ENCODE peak calls at places on chromosomes 4 and X, in six cellular contexts. One of them, this sample, is unnamed.
A peak's percentile ranks its signal among the peaks of the same experiment; 100 is the strongest.

GRCh38 chr4:15982833-15983528 is 20.0 kb upstream of the FGFBP2 start:
- DNase-seq in activated CD4-positive, alpha-beta T cell treated with anti-CD3 and anti-CD28 coated beads, Interleukin-2, amount 50 U/mL, for 24 hours: no peak
- DNase-seq in activated CD4-positive, alpha-beta memory T cell treated with anti-CD3 and anti-CD28 coated beads, Interleukin-2, amount 10 ng/mL, durations not matched to agents 7 days and 5 days: no peak
- DNase-seq in NCI-H446 treated with DMSO at 0.1 percent for 48 hours: no peak
- DNase-seq in AG04450: no peak
- DNase-seq in CD4-positive, alpha-beta T cell: no peak
- DNase-seq in this sample: no peak

GRCh38 chr4:173924561-173924960 is 358.9 kb downstream of the FBXO8 start:
- DNase-seq in activated CD4-positive, alpha-beta T cell treated with anti-CD3 and anti-CD28 coated beads, Interleukin-2, amount 50 U/mL, for 24 hours: no peak
- DNase-seq in activated CD4-positive, alpha-beta memory T cell treated with anti-CD3 and anti-CD28 coated beads, Interleukin-2, amount 10 ng/mL, durations not matched to agents 7 days and 5 days: no peak
- DNase-seq in NCI-H446 treated with DMSO at 0.1 percent for 48 hours: no peak
- DNase-seq in AG04450: no peak
- DNase-seq in CD4-positive, alpha-beta T cell: no peak
- DNase-seq in this sample: no peak

GRCh38 chrX:111411591-111412371 is at the start of gene DCX:
- DNase-seq in activated CD4-positive, alpha-beta T cell treated with anti-CD3 and anti-CD28 coated beads, Interleukin-2, amount 50 U/mL, for 24 hours: no peak
- DNase-seq in activated CD4-positive, alpha-beta memory T cell treated with anti-CD3 and anti-CD28 coated beads, Interleukin-2, amount 10 ng/mL, durations not matched to agents 7 days and 5 days: no peak
- DNase-seq in NCI-H446 treated with DMSO at 0.1 percent for 48 hours: peak; percentile 29
- DNase-seq in AG04450: no peak
- DNase-seq in CD4-positive, alpha-beta T cell: no peak
- DNase-seq in this sample: no peak

GRCh38 chr4:61201562-61202099 is 1.5 kb downstream of the ADGRL3 start:
- DNase-seq in activated CD4-positive, alpha-beta T cell treated with anti-CD3 and anti-CD28 coated beads, Interleukin-2, amount 50 U/mL, for 24 hours: no peak
- DNase-seq in activated CD4-positive, alpha-beta memory T cell treated with anti-CD3 and anti-CD28 coated beads, Interleukin-2, amount 10 ng/mL, durations not matched to agents 7 days and 5 days: no peak
- DNase-seq in NCI-H446 treated with DMSO at 0.1 percent for 48 hours: no peak
- DNase-seq in AG04450: no peak
- DNase-seq in CD4-positive, alpha-beta T cell: no peak
- DNase-seq in this sample: no peak

GRCh38 chr4:99998062-99998880 is 48.2 kb upstream of the H2AZ1 start:
- DNase-seq in activated CD4-positive, alpha-beta T cell treated with anti-CD3 and anti-CD28 coated beads, Interleukin-2, amount 50 U/mL, for 24 hours: no peak
- DNase-seq in activated CD4-positive, alpha-beta memory T cell treated with anti-CD3 and anti-CD28 coated beads, Interleukin-2, amount 10 ng/mL, durations not matched to agents 7 days and 5 days: no peak
- DNase-seq in NCI-H446 treated with DMSO at 0.1 percent for 48 hours: peak; percentile 47
- DNase-seq in AG04450: no peak
- DNase-seq in CD4-positive, alpha-beta T cell: no peak
- DNase-seq in this sample: no peak

GRCh38 chr4:20408596-20408995 is 156.9 kb downstream of the SLIT2 start:
- DNase-seq in activated CD4-positive, alpha-beta T cell treated with anti-CD3 and anti-CD28 coated beads, Interleukin-2, amount 50 U/mL, for 24 hours: no peak
- DNase-seq in activated CD4-positive, alpha-beta memory T cell treated with anti-CD3 and anti-CD28 coated beads, Interleukin-2, amount 10 ng/mL, durations not matched to agents 7 days and 5 days: no peak
- DNase-seq in NCI-H446 treated with DMSO at 0.1 percent for 48 hours: peak; percentile 9
- DNase-seq in AG04450: no peak
- DNase-seq in CD4-positive, alpha-beta T cell: no peak
- DNase-seq in this sample: no peak

GRCh38 chr4:2870098-2870497 is 26.5 kb downstream of the ADD1 start:
- DNase-seq in activated CD4-positive, alpha-beta T cell treated with anti-CD3 and anti-CD28 coated beads, Interleukin-2, amount 50 U/mL, for 24 hours: no peak
- DNase-seq in activated CD4-positive, alpha-beta memory T cell treated with anti-CD3 and anti-CD28 coated beads, Interleukin-2, amount 10 ng/mL, durations not matched to agents 7 days and 5 days: no peak
- DNase-seq in NCI-H446 treated with DMSO at 0.1 percent for 48 hours: no peak
- DNase-seq in AG04450: no peak
- DNase-seq in CD4-positive, alpha-beta T cell: no peak
- DNase-seq in this sample: no peak

GRCh38 chrX:104335765-104336164 is 81.0 kb upstream of the ESX1 start:
- DNase-seq in activated CD4-positive, alpha-beta T cell treated with anti-CD3 and anti-CD28 coated beads, Interleukin-2, amount 50 U/mL, for 24 hours: no peak
- DNase-seq in activated CD4-positive, alpha-beta memory T cell treated with anti-CD3 and anti-CD28 coated beads, Interleukin-2, amount 10 ng/mL, durations not matched to agents 7 days and 5 days: no peak
- DNase-seq in NCI-H446 treated with DMSO at 0.1 percent for 48 hours: no peak
- DNase-seq in AG04450: no peak
- DNase-seq in CD4-positive, alpha-beta T cell: no peak
- DNase-seq in this sample: no peak

GRCh38 chrX:153634236-153634635 is 12.8 kb upstream of the DUSP9 start:
- DNase-seq in activated CD4-positive, alpha-beta T cell treated with anti-CD3 and anti-CD28 coated beads, Interleukin-2, amount 50 U/mL, for 24 hours: no peak
- DNase-seq in activated CD4-positive, alpha-beta memory T cell treated with anti-CD3 and anti-CD28 coated beads, Interleukin-2, amount 10 ng/mL, durations not matched to agents 7 days and 5 days: no peak
- DNase-seq in NCI-H446 treated with DMSO at 0.1 percent for 48 hours: no peak
- DNase-seq in AG04450: no peak
- DNase-seq in CD4-positive, alpha-beta T cell: no peak
- DNase-seq in this sample: peak; percentile 60

GRCh38 chrX:9947395-9947794 is 19.8 kb upstream of the CLDN34 start:
- DNase-seq in activated CD4-positive, alpha-beta T cell treated with anti-CD3 and anti-CD28 coated beads, Interleukin-2, amount 50 U/mL, for 24 hours: no peak
- DNase-seq in activated CD4-positive, alpha-beta memory T cell treated with anti-CD3 and anti-CD28 coated beads, Interleukin-2, amount 10 ng/mL, durations not matched to agents 7 days and 5 days: no peak
- DNase-seq in NCI-H446 treated with DMSO at 0.1 percent for 48 hours: no peak
- DNase-seq in AG04450: no peak
- DNase-seq in CD4-positive, alpha-beta T cell: no peak
- DNase-seq in this sample: no peak

GRCh38 chr4:41745292-41746024 is 3.1 kb downstream of the PHOX2B start:
- DNase-seq in activated CD4-positive, alpha-beta T cell treated with anti-CD3 and anti-CD28 coated beads, Interleukin-2, amount 50 U/mL, for 24 hours: no peak
- DNase-seq in activated CD4-positive, alpha-beta memory T cell treated with anti-CD3 and anti-CD28 coated beads, Interleukin-2, amount 10 ng/mL, durations not matched to agents 7 days and 5 days: no peak
- DNase-seq in NCI-H446 treated with DMSO at 0.1 percent for 48 hours: no peak
- DNase-seq in AG04450: no peak
- DNase-seq in CD4-positive, alpha-beta T cell: no peak
- DNase-seq in this sample: no peak

GRCh38 chr4:38102942-38103604 is 142.9 kb downstream of the PTTG2 start:
- DNase-seq in activated CD4-positive, alpha-beta T cell treated with anti-CD3 and anti-CD28 coated beads, Interleukin-2, amount 50 U/mL, for 24 hours: no peak
- DNase-seq in activated CD4-positive, alpha-beta memory T cell treated with anti-CD3 and anti-CD28 coated beads, Interleukin-2, amount 10 ng/mL, durations not matched to agents 7 days and 5 days: no peak
- DNase-seq in NCI-H446 treated with DMSO at 0.1 percent for 48 hours: no peak
- DNase-seq in AG04450: no peak
- DNase-seq in CD4-positive, alpha-beta T cell: no peak
- DNase-seq in this sample: no peak

GRCh38 chr4:8414377-8414776 is 26.1 kb downstream of the ACOX3 start:
- DNase-seq in activated CD4-positive, alpha-beta T cell treated with anti-CD3 and anti-CD28 coated beads, Interleukin-2, amount 50 U/mL, for 24 hours: no peak
- DNase-seq in activated CD4-positive, alpha-beta memory T cell treated with anti-CD3 and anti-CD28 coated beads, Interleukin-2, amount 10 ng/mL, durations not matched to agents 7 days and 5 days: peak; percentile 79
- DNase-seq in NCI-H446 treated with DMSO at 0.1 percent for 48 hours: no peak
- DNase-seq in AG04450: no peak
- DNase-seq in CD4-positive, alpha-beta T cell: peak; percentile 10
- DNase-seq in this sample: no peak

GRCh38 chr4:120139392-120139791 is 72.7 kb upstream of the MAD2L1 start:
- DNase-seq in activated CD4-positive, alpha-beta T cell treated with anti-CD3 and anti-CD28 coated beads, Interleukin-2, amount 50 U/mL, for 24 hours: no peak
- DNase-seq in activated CD4-positive, alpha-beta memory T cell treated with anti-CD3 and anti-CD28 coated beads, Interleukin-2, amount 10 ng/mL, durations not matched to agents 7 days and 5 days: no peak
- DNase-seq in NCI-H446 treated with DMSO at 0.1 percent for 48 hours: no peak
- DNase-seq in AG04450: no peak
- DNase-seq in CD4-positive, alpha-beta T cell: no peak
- DNase-seq in this sample: no peak

GRCh38 chr4:159319027-159319426 is 216.1 kb downstream of the RAPGEF2 start:
- DNase-seq in activated CD4-positive, alpha-beta T cell treated with anti-CD3 and anti-CD28 coated beads, Interleukin-2, amount 50 U/mL, for 24 hours: no peak
- DNase-seq in activated CD4-positive, alpha-beta memory T cell treated with anti-CD3 and anti-CD28 coated beads, Interleukin-2, amount 10 ng/mL, durations not matched to agents 7 days and 5 days: no peak
- DNase-seq in NCI-H446 treated with DMSO at 0.1 percent for 48 hours: no peak
- DNase-seq in AG04450: no peak
- DNase-seq in CD4-positive, alpha-beta T cell: no peak
- DNase-seq in this sample: no peak

GRCh38 chr4:47278631-47279030 is 184.9 kb downstream of the COMMD8 start:
- DNase-seq in activated CD4-positive, alpha-beta T cell treated with anti-CD3 and anti-CD28 coated beads, Interleukin-2, amount 50 U/mL, for 24 hours: no peak
- DNase-seq in activated CD4-positive, alpha-beta memory T cell treated with anti-CD3 and anti-CD28 coated beads, Interleukin-2, amount 10 ng/mL, durations not matched to agents 7 days and 5 days: no peak
- DNase-seq in NCI-H446 treated with DMSO at 0.1 percent for 48 hours: peak; percentile 97
- DNase-seq in AG04450: no peak
- DNase-seq in CD4-positive, alpha-beta T cell: no peak
- DNase-seq in this sample: no peak

GRCh38 chr4:85486425-85487101 is 11.6 kb downstream of the ARHGAP24 start:
- DNase-seq in activated CD4-positive, alpha-beta T cell treated with anti-CD3 and anti-CD28 coated beads, Interleukin-2, amount 50 U/mL, for 24 hours: no peak
- DNase-seq in activated CD4-positive, alpha-beta memory T cell treated with anti-CD3 and anti-CD28 coated beads, Interleukin-2, amount 10 ng/mL, durations not matched to agents 7 days and 5 days: no peak
- DNase-seq in NCI-H446 treated with DMSO at 0.1 percent for 48 hours: no peak
- DNase-seq in AG04450: no peak
- DNase-seq in CD4-positive, alpha-beta T cell: no peak
- DNase-seq in this sample: no peak

GRCh38 chrX:39815621-39816020 is 282.1 kb downstream of the BCOR start:
- DNase-seq in activated CD4-positive, alpha-beta T cell treated with anti-CD3 and anti-CD28 coated beads, Interleukin-2, amount 50 U/mL, for 24 hours: no peak
- DNase-seq in activated CD4-positive, alpha-beta memory T cell treated with anti-CD3 and anti-CD28 coated beads, Interleukin-2, amount 10 ng/mL, durations not matched to agents 7 days and 5 days: no peak
- DNase-seq in NCI-H446 treated with DMSO at 0.1 percent for 48 hours: no peak
- DNase-seq in AG04450: no peak
- DNase-seq in CD4-positive, alpha-beta T cell: no peak
- DNase-seq in this sample: no peak

GRCh38 chr4:107999932-108000539 is 10.3 kb downstream of the HADH start:
- DNase-seq in activated CD4-positive, alpha-beta T cell treated with anti-CD3 and anti-CD28 coated beads, Interleukin-2, amount 50 U/mL, for 24 hours: no peak
- DNase-seq in activated CD4-positive, alpha-beta memory T cell treated with anti-CD3 and anti-CD28 coated beads, Interleukin-2, amount 10 ng/mL, durations not matched to agents 7 days and 5 days: no peak
- DNase-seq in NCI-H446 treated with DMSO at 0.1 percent for 48 hours: no peak
- DNase-seq in AG04450: no peak
- DNase-seq in CD4-positive, alpha-beta T cell: no peak
- DNase-seq in this sample: no peak

GRCh38 chr4:150297861-150298474 is 219.7 kb downstream of the DCLK2 start:
- DNase-seq in activated CD4-positive, alpha-beta T cell treated with anti-CD3 and anti-CD28 coated beads, Interleukin-2, amount 50 U/mL, for 24 hours: no peak
- DNase-seq in activated CD4-positive, alpha-beta memory T cell treated with anti-CD3 and anti-CD28 coated beads, Interleukin-2, amount 10 ng/mL, durations not matched to agents 7 days and 5 days: peak; percentile 37
- DNase-seq in NCI-H446 treated with DMSO at 0.1 percent for 48 hours: peak; percentile 43
- DNase-seq in AG04450: peak; percentile 38
- DNase-seq in CD4-positive, alpha-beta T cell: no peak
- DNase-seq in this sample: no peak

GRCh38 chr4:85459736-85460135 is 15.2 kb upstream of the ARHGAP24 start:
- DNase-seq in activated CD4-positive, alpha-beta T cell treated with anti-CD3 and anti-CD28 coated beads, Interleukin-2, amount 50 U/mL, for 24 hours: no peak
- DNase-seq in activated CD4-positive, alpha-beta memory T cell treated with anti-CD3 and anti-CD28 coated beads, Interleukin-2, amount 10 ng/mL, durations not matched to agents 7 days and 5 days: no peak
- DNase-seq in NCI-H446 treated with DMSO at 0.1 percent for 48 hours: no peak
- DNase-seq in AG04450: no peak
- DNase-seq in CD4-positive, alpha-beta T cell: no peak
- DNase-seq in this sample: no peak

GRCh38 chr4:20311863-20312262 is 60.2 kb downstream of the SLIT2 start:
- DNase-seq in activated CD4-positive, alpha-beta T cell treated with anti-CD3 and anti-CD28 coated beads, Interleukin-2, amount 50 U/mL, for 24 hours: no peak
- DNase-seq in activated CD4-positive, alpha-beta memory T cell treated with anti-CD3 and anti-CD28 coated beads, Interleukin-2, amount 10 ng/mL, durations not matched to agents 7 days and 5 days: no peak
- DNase-seq in NCI-H446 treated with DMSO at 0.1 percent for 48 hours: no peak
- DNase-seq in AG04450: peak; percentile 3
- DNase-seq in CD4-positive, alpha-beta T cell: no peak
- DNase-seq in this sample: no peak

GRCh38 chr4:112952301-112952700 is 97.2 kb upstream of the ANK2 start:
- DNase-seq in activated CD4-positive, alpha-beta T cell treated with anti-CD3 and anti-CD28 coated beads, Interleukin-2, amount 50 U/mL, for 24 hours: no peak
- DNase-seq in activated CD4-positive, alpha-beta memory T cell treated with anti-CD3 and anti-CD28 coated beads, Interleukin-2, amount 10 ng/mL, durations not matched to agents 7 days and 5 days: no peak
- DNase-seq in NCI-H446 treated with DMSO at 0.1 percent for 48 hours: no peak
- DNase-seq in AG04450: no peak
- DNase-seq in CD4-positive, alpha-beta T cell: no peak
- DNase-seq in this sample: no peak

GRCh38 chrX:154734101-154734781 is 16.6 kb downstream of the GAB3 start:
- DNase-seq in activated CD4-positive, alpha-beta T cell treated with anti-CD3 and anti-CD28 coated beads, Interleukin-2, amount 50 U/mL, for 24 hours: no peak
- DNase-seq in activated CD4-positive, alpha-beta memory T cell treated with anti-CD3 and anti-CD28 coated beads, Interleukin-2, amount 10 ng/mL, durations not matched to agents 7 days and 5 days: peak; percentile 46
- DNase-seq in NCI-H446 treated with DMSO at 0.1 percent for 48 hours: no peak
- DNase-seq in AG04450: no peak
- DNase-seq in CD4-positive, alpha-beta T cell: no peak
- DNase-seq in this sample: peak; percentile 82

GRCh38 chr4:152585036-152585439 is 49.1 kb upstream of the FBXW7 start:
- DNase-seq in activated CD4-positive, alpha-beta T cell treated with anti-CD3 and anti-CD28 coated beads, Interleukin-2, amount 50 U/mL, for 24 hours: no peak
- DNase-seq in activated CD4-positive, alpha-beta memory T cell treated with anti-CD3 and anti-CD28 coated beads, Interleukin-2, amount 10 ng/mL, durations not matched to agents 7 days and 5 days: peak; percentile 19
- DNase-seq in NCI-H446 treated with DMSO at 0.1 percent for 48 hours: no peak
- DNase-seq in AG04450: no peak
- DNase-seq in CD4-positive, alpha-beta T cell: no peak
- DNase-seq in this sample: no peak

GRCh38 chr4:114811564-114812360 is 213.2 kb downstream of the UGT8 start:
- DNase-seq in activated CD4-positive, alpha-beta T cell treated with anti-CD3 and anti-CD28 coated beads, Interleukin-2, amount 50 U/mL, for 24 hours: no peak
- DNase-seq in activated CD4-positive, alpha-beta memory T cell treated with anti-CD3 and anti-CD28 coated beads, Interleukin-2, amount 10 ng/mL, durations not matched to agents 7 days and 5 days: no peak
- DNase-seq in NCI-H446 treated with DMSO at 0.1 percent for 48 hours: no peak
- DNase-seq in AG04450: no peak
- DNase-seq in CD4-positive, alpha-beta T cell: no peak
- DNase-seq in this sample: no peak

GRCh38 chr4:89723096-89723495 is 113.9 kb downstream of the SNCA start:
- DNase-seq in activated CD4-positive, alpha-beta T cell treated with anti-CD3 and anti-CD28 coated beads, Interleukin-2, amount 50 U/mL, for 24 hours: no peak
- DNase-seq in activated CD4-positive, alpha-beta memory T cell treated with anti-CD3 and anti-CD28 coated beads, Interleukin-2, amount 10 ng/mL, durations not matched to agents 7 days and 5 days: no peak
- DNase-seq in NCI-H446 treated with DMSO at 0.1 percent for 48 hours: no peak
- DNase-seq in AG04450: no peak
- DNase-seq in CD4-positive, alpha-beta T cell: no peak
- DNase-seq in this sample: no peak

GRCh38 chr4:150814873-150815272 is 200.2 kb downstream of the LRBA start:
- DNase-seq in activated CD4-positive, alpha-beta T cell treated with anti-CD3 and anti-CD28 coated beads, Interleukin-2, amount 50 U/mL, for 24 hours: no peak
- DNase-seq in activated CD4-positive, alpha-beta memory T cell treated with anti-CD3 and anti-CD28 coated beads, Interleukin-2, amount 10 ng/mL, durations not matched to agents 7 days and 5 days: no peak
- DNase-seq in NCI-H446 treated with DMSO at 0.1 percent for 48 hours: no peak
- DNase-seq in AG04450: no peak
- DNase-seq in CD4-positive, alpha-beta T cell: no peak
- DNase-seq in this sample: no peak

GRCh38 chr4:110088670-110089069 is 109.7 kb downstream of the ELOVL6 start:
- DNase-seq in activated CD4-positive, alpha-beta T cell treated with anti-CD3 and anti-CD28 coated beads, Interleukin-2, amount 50 U/mL, for 24 hours: no peak
- DNase-seq in activated CD4-positive, alpha-beta memory T cell treated with anti-CD3 and anti-CD28 coated beads, Interleukin-2, amount 10 ng/mL, durations not matched to agents 7 days and 5 days: peak; percentile 18
- DNase-seq in NCI-H446 treated with DMSO at 0.1 percent for 48 hours: no peak
- DNase-seq in AG04450: peak; percentile 26
- DNase-seq in CD4-positive, alpha-beta T cell: no peak
- DNase-seq in this sample: no peak

GRCh38 chr4:139184129-139184528 is 7.1 kb upstream of the ELF2 start:
- DNase-seq in activated CD4-positive, alpha-beta T cell treated with anti-CD3 and anti-CD28 coated beads, Interleukin-2, amount 50 U/mL, for 24 hours: no peak
- DNase-seq in activated CD4-positive, alpha-beta memory T cell treated with anti-CD3 and anti-CD28 coated beads, Interleukin-2, amount 10 ng/mL, durations not matched to agents 7 days and 5 days: no peak
- DNase-seq in NCI-H446 treated with DMSO at 0.1 percent for 48 hours: no peak
- DNase-seq in AG04450: no peak
- DNase-seq in CD4-positive, alpha-beta T cell: no peak
- DNase-seq in this sample: no peak